ENCODE peak calls at places on chromosome 21, in nine cellular contexts. W, B, F, M, O, Z, X, J and N are unnamed samples.

GRCh38 chr21:37531402-37532042 is 164.9 kb downstream of the DYRK1A start:
- DNase-seq in W (no peak), B (no peak), F (no peak), M (no peak), O (no peak), Z (peak), X (no peak), J (no peak), N (no peak)

GRCh38 chr21:26952274-26953066 is 14.4 kb downstream of the ADAMTS5 start:
- DNase-seq in W (no peak), B (no peak), F (no peak), M (no peak), O (peak), Z (no peak), X (no peak), J (no peak), N (no peak)

GRCh38 chr21:36563301-36563926 is 83.5 kb upstream of the CLDN14 start:
- DNase-seq in W (no peak), B (no peak), F (no peak), M (no peak), O (peak), Z (no peak), X (no peak), J (no peak), N (no peak)

GRCh38 chr21:19607983-19608668 is 1204.5 kb upstream of the TMPRSS15 start:
- DNase-seq in W (no peak), B (peak), F (no peak), M (no peak), O (no peak), Z (no peak), X (no peak), J (no peak), N (no peak)

GRCh38 chr21:29077651-29078090 is 4.2 kb upstream of the CCT8 start:
- DNase-seq in W (no peak), B (no peak), F (no peak), M (no peak), O (peak), Z (no peak), X (no peak), J (no peak), N (peak)

GRCh38 chr21:38136201-38136600 is 120.6 kb upstream of the KCNJ15 start:
- DNase-seq in W (no peak), B (no peak), F (no peak), M (no peak), O (peak), Z (no peak), X (no peak), J (no peak), N (peak)

GRCh38 chr21:25688284-25689035 is 46.2 kb downstream of the ATP5PF start:
- DNase-seq in W (no peak), B (no peak), F (no peak), M (no peak), O (no peak), Z (no peak), X (no peak), J (no peak), N (no peak)

GRCh38 chr21:28632718-28633408 is 359.8 kb downstream of the LTN1 start:
- DNase-seq in W (no peak), B (no peak), F (no peak), M (no peak), O (peak), Z (no peak), X (no peak), J (no peak), N (peak)

GRCh38 chr21:42214081-42214750 is 4.7 kb upstream of the ABCG1 start:
- DNase-seq in W (no peak), B (no peak), F (no peak), M (no peak), O (no peak), Z (no peak), X (peak), J (no peak), N (no peak)

GRCh38 chr21:42593007-42593814 is 60.2 kb upstream of the PDE9A start:
- DNase-seq in W (peak), B (peak), F (peak), M (peak), O (peak), Z (peak), X (peak), J (peak), N (peak)

GRCh38 chr21:34947122-34947534 is 102.0 kb downstream of the RUNX1 start:
- DNase-seq in W (no peak), B (no peak), F (no peak), M (no peak), O (no peak), Z (no peak), X (no peak), J (no peak), N (no peak)

GRCh38 chr21:35281946-35282345 is 232.8 kb upstream of the RUNX1 start:
- DNase-seq in W (no peak), B (no peak), F (no peak), M (no peak), O (no peak), Z (no peak), X (no peak), J (no peak), N (no peak)

GRCh38 chr21:46002841-46003574 is 21.4 kb downstream of the COL6A1 start:
- DNase-seq in W (peak), B (no peak), F (peak), M (peak), O (no peak), Z (no peak), X (no peak), J (peak), N (no peak)

GRCh38 chr21:42158846-42159245 is 60.1 kb upstream of the ABCG1 start:
- DNase-seq in W (no peak), B (no peak), F (no peak), M (no peak), O (no peak), Z (no peak), X (no peak), J (no peak), N (no peak)

GRCh38 chr21:34017127-34017961 is 56.0 kb upstream of the MRPS6 start:
- DNase-seq in W (no peak), B (no peak), F (no peak), M (no peak), O (peak), Z (no peak), X (no peak), J (no peak), N (no peak)

GRCh38 chr21:37507716-37508115 is 141.1 kb downstream of the DYRK1A start:
- DNase-seq in W (no peak), B (no peak), F (no peak), M (no peak), O (no peak), Z (no peak), X (no peak), J (no peak), N (no peak)

GRCh38 chr21:28851645-28852044 is 141.0 kb downstream of the LTN1 start:
- DNase-seq in W (no peak), B (no peak), F (no peak), M (no peak), O (no peak), Z (no peak), X (no peak), J (no peak), N (no peak)

GRCh38 chr21:45937721-45938452 is 43.7 kb upstream of the COL6A1 start:
- DNase-seq in W (no peak), B (no peak), F (no peak), M (no peak), O (no peak), Z (no peak), X (no peak), J (no peak), N (no peak)

GRCh38 chr21:32578107-32578691 is 7.1 kb downstream of the TCP10L start:
- DNase-seq in W (no peak), B (no peak), F (no peak), M (no peak), O (no peak), Z (no peak), X (no peak), J (no peak), N (peak)

GRCh38 chr21:44932366-44933181 is 7.3 kb upstream of the SLX9 start:
- DNase-seq in W (no peak), B (peak), F (no peak), M (no peak), O (no peak), Z (no peak), X (no peak), J (peak), N (no peak)
- TF ChIP-seq CTCF in W (no peak), B (no peak), F (peak), M (peak), O (peak), Z (peak), X (peak), J (peak), N (peak)

DNA sequence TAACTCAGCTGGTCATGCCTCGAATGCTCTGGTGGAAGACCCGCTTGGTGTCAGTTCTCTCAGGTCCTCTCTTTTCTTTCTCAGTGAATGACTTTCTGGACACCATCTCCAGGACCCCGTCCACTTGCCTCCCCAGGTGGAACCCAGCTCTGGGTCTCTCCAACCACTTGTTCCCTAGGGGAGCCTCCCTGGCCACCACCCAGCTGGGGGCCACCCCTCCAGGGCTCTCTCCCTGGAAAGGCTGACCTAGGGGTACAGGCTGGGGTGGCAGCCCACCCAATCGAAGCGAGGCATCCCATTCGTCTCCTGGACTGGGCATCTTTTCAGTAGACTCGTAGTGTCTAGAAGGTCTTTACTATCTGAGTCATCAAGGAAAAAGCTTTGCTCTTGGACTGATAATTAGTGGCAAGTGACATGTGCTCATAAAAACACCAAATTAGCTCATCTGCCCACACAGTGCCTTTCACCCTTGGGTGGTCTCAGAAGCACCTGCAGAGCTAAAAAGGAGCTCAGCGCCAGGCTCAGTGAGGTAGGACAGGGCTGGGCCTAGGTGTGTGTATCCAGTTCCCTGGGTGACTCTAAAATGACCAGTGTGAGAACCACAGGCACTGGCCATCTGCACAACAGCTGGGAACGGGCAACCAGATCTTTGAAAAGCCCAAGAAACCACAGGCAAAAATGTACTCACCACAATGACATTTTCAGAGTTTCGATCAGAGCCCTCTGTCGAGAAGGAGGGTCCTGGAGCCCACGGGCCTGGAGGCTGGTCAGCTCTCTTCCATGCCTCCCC is 2.4 kb upstream of the PDXK start:
- DNase-seq in W (no peak), B (no peak), F (no peak), M (no peak), O (peak), Z (no peak), X (no peak), J (no peak), N (peak)
- H3K4me3 ChIP-seq in W (no peak), B (no peak), F (no peak), M (no peak), O (no peak), Z (no peak), X (no peak), J (no peak), N (no peak)

GRCh38 chr21:39523398-39523797 is 71.6 kb downstream of the SH3BGR start:
- DNase-seq in W (no peak), B (peak), F (no peak), M (no peak), O (no peak), Z (no peak), X (no peak), J (peak), N (no peak)

GRCh38 chr21:39519835-39520234 is 68.1 kb downstream of the SH3BGR start:
- DNase-seq in W (no peak), B (no peak), F (no peak), M (no peak), O (no peak), Z (no peak), X (peak), J (no peak), N (no peak)

GRCh38 chr21:39518845-39519205 is 67.1 kb downstream of the SH3BGR start:
- DNase-seq in W (no peak), B (no peak), F (no peak), M (no peak), O (peak), Z (no peak), X (no peak), J (no peak), N (peak)

GRCh38 chr21:39515684-39516083 is 63.9 kb downstream of the SH3BGR start:
- DNase-seq in W (no peak), B (no peak), F (no peak), M (no peak), O (no peak), Z (no peak), X (no peak), J (no peak), N (no peak)

GRCh38 chr21:39518055-39518844 is 66.5 kb downstream of the SH3BGR start:
- DNase-seq in W (no peak), B (peak), F (no peak), M (peak), O (peak), Z (no peak), X (no peak), J (no peak), N (peak)
- TF ChIP-seq CTCF in W (peak), B (peak), F (peak), M (peak), O (peak), Z (peak), X (peak), J (peak), N (peak)

GRCh38 chr21:16086936-16087335 is 357.2 kb downstream of the USP25 start:
- DNase-seq in W (no peak), B (no peak), F (no peak), M (no peak), O (no peak), Z (no peak), X (no peak), J (no peak), N (no peak)

GRCh38 chr21:16087523-16087922 is 357.7 kb downstream of the USP25 start:
- DNase-seq in W (no peak), B (no peak), F (no peak), M (no peak), O (no peak), Z (no peak), X (no peak), J (no peak), N (no peak)

GRCh38 chr21:16084776-16085364 is 355.1 kb downstream of the USP25 start:
- DNase-seq in W (no peak), B (peak), F (no peak), M (peak), O (no peak), Z (peak), X (peak), J (no peak), N (peak)

GRCh38 chr21:16086121-16086520 is 356.3 kb downstream of the USP25 start:
- DNase-seq in W (no peak), B (no peak), F (no peak), M (no peak), O (no peak), Z (no peak), X (no peak), J (no peak), N (peak)

GRCh38 chr21:16085436-16085835 is 355.7 kb downstream of the USP25 start:
- DNase-seq in W (no peak), B (no peak), F (no peak), M (no peak), O (no peak), Z (no peak), X (no peak), J (no peak), N (peak)
- H3K4me3 ChIP-seq in W (peak), B (no peak), F (no peak), M (peak), O (no peak), Z (no peak), X (peak), J (no peak), N (no peak)